ENCODE peak calls at places on chromosome 12, in four cellular contexts. X is pancreas, K is heart left ventricle, V is tibial nerve. N is an unnamed sample.

GRCh38 chr12:16323638-16324037 is 23.8 kb upstream of the MGST1 start:
- DNase-seq in X (no peak), K (no peak), V (no peak), N (no peak)

GRCh38 chr12:25994252-25994651 is 35.8 kb downstream of the RASSF8 start:
- DNase-seq in X (no peak), K (no peak), V (no peak), N (no peak)

GRCh38 chr12:89414322-89414721 is 62.0 kb upstream of the DUSP6 start:
- DNase-seq in X (no peak), K (no peak), V (no peak), N (no peak)

GRCh38 chr12:59823535-59823934 is 227.7 kb downstream of the SLC16A7 start:
- DNase-seq in X (no peak), K (no peak), V (no peak), N (no peak)

GRCh38 chr12:13725049-13725448 is 256.4 kb downstream of the GRIN2B start:
- DNase-seq in X (no peak), K (no peak), V (no peak), N (no peak)

GRCh38 chr12:111767362-111768158 is 827 bp downstream of the ALDH2 start:
- DNase-seq in X (no peak), K (no peak), V (no peak), N (no peak)

GRCh38 chr12:10409387-10409786 is at the start of gene KLRC4:
- DNase-seq in X (no peak), K (no peak), V (no peak), N (no peak)

GRCh38 chr12:105257321-105257728 is 21.4 kb upstream of the APPL2 start:
- DNase-seq in X (no peak), K (no peak), V (no peak), N (no peak)

GRCh38 chr12:41055875-41056577 is 132.1 kb upstream of the PDZRN4 start:
- DNase-seq in X (no peak), K (no peak), V (no peak), N (no peak)

GRCh38 chr12:81297606-81298005 is 219.7 kb downstream of the ACSS3 start:
- DNase-seq in X (no peak), K (no peak), V (no peak), N (no peak)

GRCh38 chr12:53191096-53191884 is 10.6 kb upstream of the CSAD start:
- DNase-seq in X (no peak), K (no peak), V (no peak), N (no peak)

GRCh38 chr12:71731439-71732356 is 23.0 kb upstream of the RAB21 start:
- DNase-seq in X (no peak), K (no peak), V (no peak), N (no peak)

GRCh38 chr12:19681007-19681406 is 241.7 kb downstream of the AEBP2 start:
- DNase-seq in X (no peak), K (no peak), V (no peak), N (no peak)

DNA sequence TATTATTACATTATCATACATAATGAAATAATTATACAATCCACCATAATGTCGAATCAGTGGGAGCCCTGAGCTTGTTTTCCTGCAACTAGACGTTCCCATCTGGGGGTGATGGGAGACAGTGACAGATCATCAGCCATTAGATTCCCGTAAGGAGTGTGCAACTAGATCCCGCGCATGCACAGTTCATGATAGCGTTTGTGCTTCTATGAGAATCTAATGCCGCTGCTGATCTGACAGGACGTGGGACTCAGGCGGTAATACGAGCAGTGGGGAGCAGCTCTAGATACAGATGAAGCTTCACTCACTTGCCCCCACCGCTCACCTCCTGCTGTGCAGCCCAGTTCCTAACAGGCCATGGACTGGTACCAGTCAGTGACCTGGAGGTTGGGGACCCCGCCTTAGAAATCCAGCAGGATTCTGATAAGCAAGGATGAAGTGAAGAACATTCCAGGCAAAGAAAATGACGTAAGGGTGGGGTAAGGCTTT is 204.6 kb downstream of the ETV6 start:
- DNase-seq in X (no peak), K (no peak), V (no peak), N (no peak)
- H3K36me3 ChIP-seq in X (peaks cover 5% of the 10 kb centered on the region), K (peaks cover 41% of the 10 kb centered on the region), V (peaks cover 25% of the 10 kb centered on the region), N (peaks cover 2% of the 10 kb centered on the region)

GRCh38 chr12:126912111-126912510 is 1354.9 kb upstream of the TMEM132C start:
- DNase-seq in X (no peak), K (no peak), V (no peak), N (no peak)
- H3K4me1 ChIP-seq in X (peaks cover 19% of the 10 kb centered on the region), K (no peaks in the 10 kb centered on the region), V (no peaks in the 10 kb centered on the region), N (no peaks in the 10 kb centered on the region)

GRCh38 chr12:56773113-56773512 is 10.0 kb downstream of the HSD17B6 start:
- DNase-seq in X (no peak), K (no peak), V (no peak), N (no peak)
- H3K27ac ChIP-seq in X (no peak overlapping the region), K (no peak overlapping the region), V (no peak overlapping the region), N (no peak overlapping the region)

GRCh38 chr12:118398878-118399277 is 22.5 kb downstream of the SUDS3 start:
- DNase-seq in X (no peak), K (no peak), V (no peak), N (no peak)

GRCh38 chr12:118402251-118402650 is 25.9 kb downstream of the SUDS3 start:
- DNase-seq in X (no peak), K (no peak), V (no peak), N (no peak)

DNA sequence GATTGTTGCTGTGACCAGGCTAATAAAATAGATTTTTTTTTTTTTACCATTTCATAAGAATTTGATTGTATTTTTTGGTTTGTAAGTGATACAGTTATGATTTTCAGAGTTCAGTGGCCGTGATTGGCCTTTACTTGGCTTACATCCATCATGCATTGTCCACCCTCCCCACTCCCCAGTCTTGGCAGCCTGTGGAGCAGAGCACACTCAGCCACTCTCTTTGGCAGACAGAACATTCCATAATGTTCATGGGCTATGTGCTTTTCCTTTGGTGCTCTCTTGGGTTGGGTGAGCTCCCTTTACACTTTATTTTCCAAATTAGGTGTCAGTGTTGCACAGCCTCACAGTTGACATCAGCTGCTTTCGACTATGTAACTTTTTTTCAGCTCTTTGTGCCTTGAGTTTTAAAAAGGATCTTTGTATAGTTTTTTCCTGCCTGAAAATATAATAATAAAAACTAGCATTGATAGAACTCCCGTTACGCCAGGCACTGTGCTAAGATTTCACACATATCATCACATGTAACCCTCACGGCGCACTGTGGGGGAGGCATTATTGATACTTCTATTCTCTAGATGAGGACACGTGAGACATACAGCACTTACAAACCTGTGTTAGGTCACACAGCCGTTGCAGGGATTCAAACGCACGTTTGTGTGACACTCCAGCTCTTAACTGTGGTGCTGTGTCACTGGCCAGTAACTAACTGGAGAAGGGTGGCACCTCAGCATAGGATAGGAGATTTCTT is 21.5 kb downstream of the SUDS3 start:
- DNase-seq in X (no peak), K (no peak), V (no peak), N (no peak)
- H3K36me3 ChIP-seq in X (peaks cover 57% of the 10 kb centered on the region), K (peaks cover 99% of the 10 kb centered on the region), V (peaks cover 83% of the 10 kb centered on the region), N (no peaks in the 10 kb centered on the region)

GRCh38 chr12:108855284-108856169 is 1.9 kb downstream of the SSH1 start:
- DNase-seq in X (no peak), K (no peak), V (no peak), N (no peak)

GRCh38 chr12:108858399-108859074 is 1.2 kb upstream of the SSH1 start:
- DNase-seq in X (no peak), K (no peak), V (no peak), N (no peak)

GRCh38 chr12:108856170-108856427 is 1.3 kb downstream of the SSH1 start:
- DNase-seq in X (no peak), K (no peak), V (no peak), N (peak; percentile 40)

GRCh38 chr12:108856428-108857157 is 790 bp downstream of the SSH1 start:
- DNase-seq in X (peak; percentile 56), K (peak; percentile 84), V (peak; percentile 54), N (peak; percentile 84)

DNA sequence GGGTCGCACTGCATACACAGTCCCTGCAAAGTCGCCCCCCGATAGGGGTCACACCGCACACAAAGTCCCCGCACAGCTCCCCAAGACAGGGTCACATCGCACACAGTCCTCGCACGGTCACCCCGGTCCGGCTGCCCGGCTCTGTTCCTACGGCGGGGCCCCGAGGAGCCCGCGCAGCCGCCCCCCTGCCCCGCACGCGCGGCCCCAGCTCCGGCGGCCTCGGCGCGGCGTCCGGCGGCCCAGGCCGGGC is 300 bp downstream of the SSH1 start:
- DNase-seq in X (no peak), K (no peak), V (no peak), N (peak; percentile 64)
- H3K4me1 ChIP-seq in X (peaks cover 30% of the 10 kb centered on the region), K (peaks cover 41% of the 10 kb centered on the region), V (no peaks in the 10 kb centered on the region), N (no peaks in the 10 kb centered on the region)

DNA sequence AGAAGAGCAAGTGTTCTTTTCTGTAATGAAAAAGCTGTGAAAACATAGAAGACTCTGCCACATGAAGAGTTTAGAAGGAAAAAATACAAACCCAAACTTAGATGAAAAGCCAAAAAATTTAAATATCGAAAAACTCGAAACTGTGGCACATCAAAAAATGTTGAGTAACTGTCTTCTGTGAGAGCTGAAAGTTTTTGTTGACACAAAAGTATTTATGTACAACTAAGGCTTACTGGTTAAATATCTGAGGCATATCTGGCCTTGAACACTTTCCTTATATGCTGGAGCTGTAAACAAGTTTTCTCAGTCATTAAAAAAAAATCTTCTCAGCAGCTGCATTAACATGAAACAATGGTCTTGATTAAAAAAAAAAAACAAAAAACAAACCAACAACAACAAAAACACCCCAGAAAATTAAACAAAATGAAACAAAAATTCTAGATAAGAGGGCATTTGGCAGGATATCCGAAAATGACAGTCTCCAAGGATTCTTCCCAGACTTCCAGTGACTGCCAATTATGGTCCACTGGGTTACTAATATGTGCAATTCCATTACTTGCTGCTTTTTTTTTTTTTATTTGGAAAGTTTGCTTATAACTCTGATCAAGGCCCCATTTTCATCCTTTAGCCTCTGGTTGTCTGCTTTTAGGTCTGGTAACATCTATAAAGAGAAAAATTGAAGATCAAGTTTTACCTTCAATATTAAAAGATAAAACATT is 84.8 kb upstream of the PAWR start:
- DNase-seq in X (no peak), K (no peak), V (no peak), N (no peak)
- H3K27ac ChIP-seq in X (no peak overlapping the region), K (peak overlapping the region; percentile 29), V (peak overlapping the region; percentile 70), N (no peak overlapping the region)

GRCh38 chr12:124434364-124434763 is 133.0 kb downstream of the NCOR2 start:
- DNase-seq in X (no peak), K (no peak), V (no peak), N (no peak)

GRCh38 chr12:124436366-124436765 is 131.0 kb downstream of the NCOR2 start:
- DNase-seq in X (no peak), K (no peak), V (no peak), N (no peak)

GRCh38 chr12:124434951-124435805 is 132.2 kb downstream of the NCOR2 start:
- DNase-seq in X (no peak), K (no peak), V (no peak), N (no peak)

GRCh38 chr12:124437121-124437520 is 130.3 kb downstream of the NCOR2 start:
- DNase-seq in X (no peak), K (no peak), V (no peak), N (no peak)

DNA sequence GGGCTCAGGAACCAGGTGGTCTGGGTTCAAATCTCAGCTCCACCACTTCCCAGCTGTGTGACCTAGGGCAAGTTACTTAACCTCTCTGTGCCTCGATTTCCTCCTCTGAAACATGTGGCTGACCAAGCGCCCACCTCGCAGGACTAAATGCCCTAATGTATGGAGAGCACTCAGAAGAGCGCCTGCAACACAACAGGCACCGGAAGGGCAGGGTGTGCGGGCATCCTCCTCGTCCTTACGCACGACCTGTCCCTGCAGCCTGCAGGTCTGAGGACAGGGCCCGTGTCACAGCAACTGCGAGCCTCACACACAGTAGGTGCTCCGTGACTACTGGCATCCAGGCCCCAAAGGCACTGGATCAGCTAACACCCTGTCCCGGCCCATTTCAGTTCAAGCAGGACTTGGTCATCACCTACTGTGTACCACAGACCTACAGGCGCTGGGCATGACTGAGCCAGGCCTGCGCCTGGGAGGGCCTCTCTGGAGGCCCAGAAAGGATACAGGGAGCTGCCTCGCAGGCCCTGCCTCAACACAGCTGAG is 131.5 kb downstream of the NCOR2 start:
- DNase-seq in X (no peak), K (no peak), V (no peak), N (no peak)
- H3K36me3 ChIP-seq in X (no peaks in the 10 kb centered on the region), K (peaks cover 35% of the 10 kb centered on the region), V (peaks cover 41% of the 10 kb centered on the region), N (no peaks in the 10 kb centered on the region)

N was measured in right lobe of liver.